ENCODE peak calls at places on chromosomes 2 and 18, in six cellular contexts. P is GM06990, Q is spleen, Z is IMR-90, B is AG04449, U is heart right ventricle. J is an unnamed sample.

GRCh38 chr18:24078391-24078790 is 60.5 kb upstream of the CABYR start:
- DNase-seq in B (no peak), U (no peak), P (no peak), Z (no peak), Q (no peak), J (peak)

GRCh38 chr2:12587729-12588522 is 128.8 kb upstream of the TRIB2 start:
- DNase-seq in Z (peak), Q (no peak), U (no peak), P (peak), B (peak), J (peak)

GRCh38 chr2:46915281-46915810 is at the start of gene MCFD2:
- DNase-seq in Z (no peak), B (no peak), P (no peak), U (peak), Q (peak), J (peak)

GRCh38 chr2:88400398-88400797 is 52.1 kb downstream of the FOXI3 start:
- DNase-seq in U (no peak), P (no peak), B (no peak), Z (no peak), Q (no peak), J (no peak)

GRCh38 chr2:158782616-158783015 is 12.5 kb upstream of the DAPL1 start:
- DNase-seq in B (no peak), U (no peak), P (no peak), Z (no peak), Q (no peak), J (no peak)

GRCh38 chr18:58254873-58255511 is 211.0 kb downstream of the NEDD4L start:
- DNase-seq in Q (no peak), Z (peak), P (no peak), U (peak), B (no peak), J (peak)

GRCh38 chr2:207308519-207309224 is 142.9 kb upstream of the KLF7 start:
- DNase-seq in U (no peak), P (no peak), Z (peak), B (no peak), Q (no peak), J (peak)

GRCh38 chr2:241736111-241736510 is 1.7 kb downstream of the D2HGDH start:
- DNase-seq in B (no peak), P (no peak), Z (no peak), U (no peak), Q (no peak), J (no peak)

GRCh38 chr2:218028189-218028495 is 25.3 kb upstream of the TNS1 start:
- DNase-seq in U (no peak), Z (no peak), Q (no peak), P (no peak), B (no peak), J (no peak)

GRCh38 chr18:59966913-59967312 is 67.1 kb downstream of the PMAIP1 start:
- DNase-seq in P (no peak), Q (no peak), U (no peak), B (no peak), Z (no peak), J (no peak)

GRCh38 chr2:128643221-128644065 is 324.8 kb upstream of the HS6ST1 start:
- DNase-seq in Z (no peak), Q (peak), P (no peak), U (no peak), B (no peak), J (no peak)

GRCh38 chr2:28400434-28400833 is 7.8 kb downstream of the FOSL2 start:
- DNase-seq in U (no peak), B (no peak), P (no peak), Z (no peak), Q (no peak), J (no peak)

GRCh38 chr18:65846107-65846506 is 95.3 kb downstream of the CDH7 start:
- DNase-seq in U (no peak), Q (no peak), Z (no peak), P (no peak), B (no peak), J (no peak)

GRCh38 chr18:7234061-7234460 is 3.2 kb downstream of the LRRC30 start:
- DNase-seq in B (no peak), Z (no peak), P (no peak), Q (no peak), U (peak), J (no peak)

GRCh38 chr2:166417669-166418068 is 41.9 kb upstream of the SCN9A start:
- DNase-seq in Z (peak), U (no peak), P (no peak), B (no peak), Q (no peak), J (peak)

GRCh38 chr18:79403723-79404566 is 8.2 kb downstream of the NFATC1 start:
- DNase-seq in Z (no peak), Q (peak), P (no peak), B (no peak), U (no peak), J (no peak)

GRCh38 chr18:69469444-69469919 is 68.8 kb downstream of the DOK6 start:
- DNase-seq in P (peak), B (no peak), U (no peak), Z (no peak), Q (no peak), J (peak)

GRCh38 chr2:6793371-6793770 is 72.3 kb downstream of the CMPK2 start:
- DNase-seq in B (no peak), P (no peak), U (no peak), Q (no peak), Z (peak), J (peak)

GRCh38 chr2:28401-28975 is 17.8 kb downstream of the FAM110C start:
- DNase-seq in Z (no peak), U (no peak), B (no peak), P (no peak), Q (no peak), J (no peak)

GRCh38 chr2:148508878-148509702 is 135.5 kb upstream of the EPC2 start:
- DNase-seq in B (peak), Q (peak), U (peak), P (peak), Z (peak), J (peak)

GRCh38 chr18:649341-649740 is 8.1 kb upstream of the TYMS start:
- DNase-seq in Z (peak), U (no peak), P (no peak), B (no peak), Q (no peak), J (no peak)

GRCh38 chr2:119316066-119316465 is 50.6 kb downstream of the C2orf76 start:
- DNase-seq in B (no peak), P (no peak), Q (no peak), U (no peak), Z (no peak), J (no peak)

GRCh38 chr2:15177103-15177502 is 384.0 kb downstream of the NBAS start:
- DNase-seq in Q (no peak), P (peak), Z (peak), B (no peak), U (no peak), J (peak)

GRCh38 chr2:65403529-65403915 is 28.9 kb downstream of the SPRED2 start:
- DNase-seq in Z (no peak), P (no peak), Q (no peak), B (no peak), U (no peak), J (no peak)

GRCh38 chr18:49476664-49477411 is 10.2 kb downstream of the C18orf32 start:
- DNase-seq in Q (no peak), B (peak), Z (peak), U (no peak), P (no peak), J (peak)

GRCh38 chr2:215917953-215918620 is 95.3 kb downstream of the MREG start:
- DNase-seq in Q (no peak), U (no peak), P (peak), Z (peak), B (peak), J (peak)

GRCh38 chr2:64018715-64019082 is 529 bp downstream of the VPS54 start:
- DNase-seq in Z (no peak), U (no peak), P (no peak), B (no peak), Q (no peak), J (peak)

GRCh38 chr2:36326286-36326685 is 29.3 kb upstream of the CRIM1 start:
- DNase-seq in U (no peak), Q (no peak), P (no peak), B (no peak), Z (no peak), J (no peak)

GRCh38 chr2:36318547-36318946 is 37.0 kb upstream of the CRIM1 start:
- DNase-seq in Q (no peak), U (no peak), Z (no peak), B (no peak), P (no peak), J (peak)

GRCh38 chr2:36322108-36322507 is 33.5 kb upstream of the CRIM1 start:
- DNase-seq in U (no peak), P (no peak), B (no peak), Z (peak), Q (no peak), J (peak)
- TF ChIP-seq CTCF in U (peak), P (peak), B (peak), Z (peak), Q (no peak), J (peak)

DNA sequence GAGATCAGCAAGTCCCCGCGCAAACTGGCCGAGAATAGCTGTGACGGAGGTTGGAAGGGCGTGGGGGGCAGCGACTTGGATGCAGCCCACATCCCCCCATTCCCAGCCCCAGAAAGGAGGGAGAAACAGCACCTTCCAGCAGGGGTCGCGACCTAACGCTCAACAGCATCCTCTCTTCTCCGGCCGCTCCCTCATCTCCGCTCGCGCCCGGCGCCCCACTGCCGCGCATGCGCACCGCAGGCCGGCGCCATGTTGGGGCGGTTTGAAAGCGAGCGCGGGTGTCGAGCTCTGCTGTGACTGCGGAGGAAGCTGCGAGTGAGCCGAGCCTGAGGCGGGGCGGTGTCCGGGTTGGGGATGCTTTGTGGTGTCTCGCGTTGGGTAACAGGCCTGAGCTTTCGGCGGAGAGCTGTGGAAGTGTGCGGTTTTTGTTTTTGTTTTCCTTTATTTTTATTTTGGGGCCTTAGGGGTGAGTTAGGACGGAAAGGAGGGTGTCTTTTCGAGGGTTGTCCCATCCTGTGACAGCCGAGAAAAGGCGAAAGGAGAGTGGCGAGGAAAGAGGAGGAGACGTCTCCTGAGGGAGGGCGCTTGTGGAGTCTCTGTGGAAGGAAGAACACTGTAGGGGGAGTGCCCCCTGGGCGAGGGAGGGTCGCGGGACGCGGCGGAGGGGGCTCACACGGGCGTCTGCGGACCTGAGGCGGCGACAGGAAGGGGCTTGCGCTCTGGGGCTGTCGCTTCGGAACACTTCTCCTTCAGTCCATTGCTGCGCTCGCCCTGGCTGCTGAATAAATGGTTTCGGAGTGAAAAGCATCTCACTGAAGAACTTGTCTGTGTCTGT is at the start of the genes C18orf54 and STARD6:
- DNase-seq in P (peak), Z (peak), U (peak), B (no peak), Q (peak), J (peak)
- TF ChIP-seq CTCF in P (peak), Z (peak), U (peak), B (peak), Q (peak), J (no peak)

GRCh38 chr18:11125372-11126315 is 23.7 kb downstream of the PIEZO2 start:
- DNase-seq in Q (no peak), B (no peak), P (no peak), Z (peak), U (no peak), J (no peak)
- TF ChIP-seq CTCF in Q (no peak), B (no peak), P (no peak), Z (no peak), U (no peak), J (no peak)

DNA sequence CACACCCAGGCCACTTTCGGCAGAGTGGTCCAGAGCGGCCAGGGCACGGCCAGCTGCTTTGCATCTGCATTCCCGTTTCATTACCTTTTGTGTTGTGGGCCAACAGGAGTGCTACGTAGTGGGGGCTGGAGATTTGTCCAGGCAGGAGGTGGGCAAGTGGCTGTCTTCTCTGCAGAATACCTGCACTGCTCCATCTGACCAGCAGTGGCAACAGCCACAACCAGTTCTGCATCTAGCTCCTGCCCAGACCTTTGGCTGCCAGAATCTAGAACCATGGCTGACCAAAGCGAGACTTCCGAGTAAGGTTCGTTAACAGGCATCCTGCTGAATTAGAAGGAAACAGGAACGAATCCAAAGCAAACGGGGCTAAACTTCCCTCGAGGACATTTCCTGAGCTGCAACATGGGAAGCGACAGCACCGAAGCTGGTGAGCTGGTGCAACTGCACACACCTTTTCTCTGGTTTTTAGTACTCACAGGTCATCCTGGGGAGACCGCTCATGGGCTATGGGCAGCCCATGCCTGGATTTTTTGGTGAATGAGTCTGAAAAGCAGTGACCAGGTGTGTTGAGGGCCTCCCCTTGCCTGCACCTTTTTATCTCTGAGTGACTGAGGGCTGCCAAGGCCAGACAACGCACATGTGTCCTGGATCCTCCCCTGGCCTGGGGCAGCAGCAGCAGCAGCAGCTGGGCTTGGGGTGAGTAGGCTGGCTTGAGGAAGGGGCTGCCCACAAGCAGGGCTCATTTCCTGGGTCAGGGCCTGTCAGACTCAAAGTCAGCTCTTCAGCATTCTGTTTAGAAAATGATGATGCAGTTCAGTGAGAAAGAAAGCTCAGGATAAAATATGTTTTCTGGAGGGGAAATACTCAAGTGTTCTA is 10.6 kb downstream of the GDF7 start:
- DNase-seq in B (no peak), P (no peak), Q (no peak), Z (no peak), U (no peak), J (no peak)
- TF ChIP-seq CTCF in B (no peak), P (peak), Q (no peak), Z (no peak), U (no peak), J (peak)

GRCh38 chr18:26832302-26832701 is 33.2 kb downstream of the AQP4 start:
- DNase-seq in P (no peak), Z (no peak), B (no peak), U (no peak), Q (no peak), J (no peak)

DNA sequence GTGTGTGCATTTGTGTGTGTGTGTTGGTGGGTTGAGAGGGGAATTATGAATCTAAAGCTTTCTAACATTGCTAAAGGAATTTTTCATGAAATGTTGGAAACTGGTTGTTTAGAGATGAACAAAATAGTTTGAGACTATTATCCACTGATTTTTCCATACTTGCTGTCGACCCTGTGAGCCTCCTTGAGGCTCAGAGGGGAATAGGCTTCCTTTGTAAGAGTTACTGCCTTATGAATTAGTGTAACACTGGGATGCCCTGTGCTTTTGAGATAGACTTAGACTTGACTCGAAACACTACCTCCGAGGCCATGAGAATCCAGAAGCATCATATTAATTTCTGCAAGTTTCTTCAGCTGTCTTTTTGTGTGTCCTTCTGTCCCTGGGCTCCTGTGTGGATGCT is 37.9 kb downstream of the AQP4 start:
- DNase-seq in U (no peak), B (no peak), P (no peak), Z (no peak), Q (no peak), J (no peak)
- TF ChIP-seq CTCF in U (no peak), B (no peak), P (no peak), Z (no peak), Q (no peak), J (no peak)

J was measured in choroid plexus epithelial cell.